ENCODE peak calls at places on chromosomes 2 and 18, in four cellular contexts. V is NCI-H510A treated with DMSO at 0.1 percent for 48 hours; I is SK-N-SH; Z is CD8-positive, alpha-beta memory T cell. F is an unnamed sample.

GRCh38 chr2:234880551-234881211 is 71.1 kb upstream of the SH3BP4 start:
- DNase-seq in V (no peak), I (no peak), Z (no peak), F (no peak)

GRCh38 chr18:58158008-58158407 is 114.0 kb downstream of the NEDD4L start:
- DNase-seq in V (no peak), I (no peak), Z (no peak), F (no peak)

GRCh38 chr2:43071629-43072550 is 154.5 kb downstream of the ZFP36L2 start:
- DNase-seq in V (no peak), I (no peak), Z (no peak), F (no peak)

GRCh38 chr2:222318712-222319575 is 20.1 kb upstream of the PAX3 start:
- DNase-seq in V (peak; percentile 41), I (peak; percentile 77), Z (no peak), F (no peak)

GRCh38 chr2:73896362-73897239 is 3.8 kb downstream of the ACTG2 start:
- DNase-seq in V (no peak), I (no peak), Z (no peak), F (no peak)

GRCh38 chr18:413263-413662 is 87.2 kb downstream of the COLEC12 start:
- DNase-seq in V (no peak), I (no peak), Z (no peak), F (no peak)

GRCh38 chr2:8433390-8433789 is 248.5 kb upstream of the ID2 start:
- DNase-seq in V (no peak), I (no peak), Z (no peak), F (no peak)

GRCh38 chr2:45404807-45405297 is 206.2 kb downstream of the SRBD1 start:
- DNase-seq in V (no peak), I (no peak), Z (no peak), F (no peak)

GRCh38 chr2:10835052-10835970 is 22.7 kb upstream of the PDIA6 start:
- DNase-seq in V (peak; percentile 71), I (peak; percentile 82), Z (peak; percentile 65), F (peak; percentile 61)

GRCh38 chr2:109377976-109378375 is 235.8 kb downstream of the SEPTIN10 start:
- DNase-seq in V (no peak), I (no peak), Z (no peak), F (no peak)

GRCh38 chr2:152755029-152755428 is 36.6 kb downstream of the ARL6IP6 start:
- DNase-seq in V (no peak), I (no peak), Z (no peak), F (no peak)

GRCh38 chr2:162963156-162963555 is 124.6 kb upstream of the KCNH7 start:
- DNase-seq in V (no peak), I (no peak), Z (no peak), F (no peak)

GRCh38 chr2:9078405-9078804 is 74.9 kb upstream of the MBOAT2 start:
- DNase-seq in V (no peak), I (no peak), Z (no peak), F (no peak)

GRCh38 chr2:68537872-68538271 is 70.5 kb downstream of the APLF start:
- DNase-seq in V (no peak), I (no peak), Z (no peak), F (no peak)